ENCODE peak calls at places on chromosomes 1 and 21, in eight cellular contexts. Q, J, A, N, X, Z, V and O are unnamed samples. For H3K4me1, the result is how much of the 10 kb centered on the place peaks cover.

GRCh38 chr1:83815348-83815747 is 183.6 kb downstream of the TTLL7 start:
- ATAC-seq in Q (peak), J (no peak), A (peak), N (no peak), X (no peak), Z (no peak), V (no peak), O (no peak)

GRCh38 chr1:180428782-180429695 is 73.3 kb downstream of the ACBD6 start:
- ATAC-seq in Q (no peak), J (no peak), A (no peak), N (no peak), X (no peak), Z (no peak), V (no peak), O (no peak)

GRCh38 chr1:205030916-205031315 is 12.1 kb upstream of the CNTN2 start:
- ATAC-seq in Q (no peak), J (no peak), A (no peak), N (no peak), X (no peak), Z (no peak), V (no peak), O (no peak)

GRCh38 chr1:99282536-99282935 is 18.2 kb downstream of the PLPPR4 start:
- ATAC-seq in Q (no peak), J (no peak), A (no peak), N (no peak), X (no peak), Z (no peak), V (no peak), O (no peak)

GRCh38 chr1:10665226-10665625 is 131.2 kb downstream of the CASZ1 start:
- ATAC-seq in Q (no peak), J (no peak), A (no peak), N (no peak), X (no peak), Z (no peak), V (no peak), O (no peak)

GRCh38 chr1:171501305-171502021 is 16.1 kb downstream of the PRRC2C start:
- ATAC-seq in Q (no peak), J (no peak), A (no peak), N (no peak), X (no peak), Z (no peak), V (no peak), O (no peak)

GRCh38 chr1:205073511-205073910 is 10.7 kb downstream of the TMEM81 start:
- ATAC-seq in Q (no peak), J (no peak), A (no peak), N (no peak), X (no peak), Z (no peak), V (no peak), O (no peak)

GRCh38 chr1:197093226-197093887 is 26.3 kb upstream of the F13B start:
- ATAC-seq in Q (no peak), J (no peak), A (no peak), N (no peak), X (no peak), Z (no peak), V (no peak), O (no peak)

GRCh38 chr1:7039590-7039989 is 254.3 kb downstream of the CAMTA1 start:
- ATAC-seq in Q (no peak), J (no peak), A (no peak), N (no peak), X (no peak), Z (no peak), V (no peak), O (no peak)

GRCh38 chr21:25888711-25889110 is 153.9 kb downstream of the GABPA start:
- ATAC-seq in Q (no peak), J (no peak), A (no peak), N (no peak), X (no peak), Z (no peak), V (peak), O (no peak)

GRCh38 chr1:4180066-4180735 is 280.1 kb upstream of the C1orf174 start:
- ATAC-seq in Q (no peak), J (no peak), A (no peak), N (no peak), X (no peak), Z (no peak), V (no peak), O (no peak)

GRCh38 chr1:84425145-84425876 is 27.0 kb downstream of the DNASE2B start:
- ATAC-seq in Q (no peak), J (no peak), A (no peak), N (no peak), X (no peak), Z (no peak), V (no peak), O (no peak)

GRCh38 chr21:37368536-37369279 is 2.1 kb downstream of the DYRK1A start:
- ATAC-seq in Q (no peak), J (no peak), A (no peak), N (no peak), X (no peak), Z (no peak), V (no peak), O (no peak)

GRCh38 chr21:36534656-36535055 is 54.7 kb upstream of the CLDN14 start:
- ATAC-seq in Q (no peak), J (no peak), A (no peak), N (no peak), X (no peak), Z (no peak), V (no peak), O (no peak)

GRCh38 chr1:9112961-9113880 is 15.7 kb downstream of the GPR157 start:
- ATAC-seq in Q (no peak), J (no peak), A (peak), N (no peak), X (no peak), Z (peak), V (peak), O (no peak)

GRCh38 chr1:165917166-165917565 is 89.8 kb downstream of the UCK2 start:
- ATAC-seq in Q (no peak), J (no peak), A (no peak), N (no peak), X (no peak), Z (no peak), V (no peak), O (no peak)
- TF ChIP-seq POLR2A in Q (no peak), J (no peak), A (no peak), N (no peak), X (no peak), Z (no peak), V (no peak), O (no peak)

GRCh38 chr1:172966844-172967540 is 83.7 kb downstream of the TNFSF18 start:
- ATAC-seq in Q (no peak), J (no peak), A (no peak), N (no peak), X (no peak), Z (no peak), V (no peak), O (no peak)
- H3K4me1 ChIP-seq in Q (under half), J (under half), A (under half), N (under half), X (under half), Z (half or more), V (under half), O (under half)

GRCh38 chr1:64019818-64020217 is 183.6 kb upstream of the UBE2U start:
- ATAC-seq in Q (peak), J (peak), A (no peak), N (no peak), X (no peak), Z (no peak), V (no peak), O (peak)
- TF ChIP-seq POLR2A in Q (no peak), J (no peak), A (no peak), N (no peak), X (no peak), Z (no peak), V (no peak), O (no peak)

DNA sequence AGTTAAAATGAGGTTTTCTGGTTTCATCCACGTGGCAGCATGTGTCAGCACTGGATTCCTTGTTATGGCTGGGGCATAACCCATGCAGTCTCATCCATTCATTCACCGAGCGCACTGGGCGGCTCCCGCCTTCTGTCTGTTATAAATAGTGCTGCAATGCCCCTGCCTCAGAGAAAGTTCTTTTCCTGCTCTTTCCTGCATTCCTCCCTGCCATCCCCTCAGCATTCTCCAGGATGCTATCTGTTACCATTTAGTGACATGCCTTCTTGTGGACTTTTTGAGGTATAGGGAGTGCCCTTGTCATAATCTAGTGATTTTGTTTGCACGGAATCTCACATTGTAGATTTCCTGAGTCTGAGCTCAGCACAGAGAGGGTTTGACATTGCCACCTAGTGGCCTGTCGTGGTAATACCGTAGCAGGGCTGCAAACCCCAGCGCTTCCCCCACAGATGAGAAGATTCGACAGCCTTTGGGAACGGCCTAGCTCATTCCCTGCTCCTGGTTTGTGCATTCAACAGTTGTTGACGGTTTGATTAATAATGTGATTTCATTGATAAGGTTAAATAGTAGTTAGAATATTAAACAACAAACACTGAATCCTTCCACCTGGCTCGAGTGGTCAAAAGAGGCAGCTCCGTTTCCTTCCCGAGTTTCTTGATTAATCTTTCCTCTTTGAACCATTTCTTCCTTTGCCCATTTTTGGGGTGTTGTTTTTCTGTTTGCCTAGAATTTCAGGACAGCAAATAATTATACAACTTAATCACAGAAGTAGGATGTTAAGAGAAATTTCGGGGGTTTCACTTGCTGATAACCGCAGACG is 46.3 kb downstream of the UMODL1 start:
- ATAC-seq in Q (peak), J (peak), A (peak), N (peak), X (peak), Z (peak), V (peak), O (peak)
- H3K4me1 ChIP-seq in Q (under half), J (under half), A (under half), N (under half), X (under half), Z (under half), V (half or more), O (under half)

GRCh38 chr1:201720522-201720844 is 108.5 kb upstream of the IPO9 start:
- ATAC-seq in Q (no peak), J (no peak), A (no peak), N (no peak), X (no peak), Z (no peak), V (no peak), O (no peak)

GRCh38 chr1:201726700-201727099 is 102.3 kb upstream of the IPO9 start:
- ATAC-seq in Q (no peak), J (no peak), A (no peak), N (no peak), X (no peak), Z (no peak), V (no peak), O (no peak)

GRCh38 chr1:201721131-201722049 is 107.6 kb upstream of the IPO9 start:
- ATAC-seq in Q (no peak), J (no peak), A (no peak), N (no peak), X (no peak), Z (no peak), V (no peak), O (peak)

GRCh38 chr1:201724760-201725105 is 104.2 kb upstream of the IPO9 start:
- ATAC-seq in Q (no peak), J (peak), A (peak), N (no peak), X (no peak), Z (no peak), V (no peak), O (no peak)

GRCh38 chr1:201724039-201724759 is 104.8 kb upstream of the IPO9 start:
- ATAC-seq in Q (no peak), J (peak), A (no peak), N (no peak), X (peak), Z (no peak), V (no peak), O (no peak)
- TF ChIP-seq POLR2A in Q (no peak), J (no peak), A (no peak), N (no peak), X (no peak), Z (no peak), V (no peak), O (no peak)

DNA sequence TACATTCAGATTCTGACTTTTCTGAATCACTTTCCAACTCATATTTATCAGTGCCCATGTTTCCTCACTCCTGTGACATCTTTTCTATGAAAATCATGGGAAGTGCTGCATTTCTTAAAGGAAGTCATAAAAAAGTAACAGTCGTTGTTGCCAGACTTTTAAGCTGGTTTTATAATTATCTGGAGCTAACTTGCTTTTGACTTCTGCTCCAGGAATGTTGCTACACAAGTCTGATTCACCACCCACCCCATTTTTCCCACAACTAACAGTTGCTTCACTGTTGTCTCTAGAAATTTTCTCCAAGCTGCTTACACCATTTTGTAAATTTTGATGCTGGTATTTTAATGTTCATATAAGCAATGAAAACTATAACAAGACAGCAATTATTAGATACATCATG is 12.2 kb downstream of the FCRLB start:
- ATAC-seq in Q (no peak), J (peak), A (peak), N (no peak), X (no peak), Z (no peak), V (no peak), O (no peak)
- H3K4me1 ChIP-seq in Q (under half), J (under half), A (under half), N (under half), X (under half), Z (under half), V (under half), O (under half)

DNA sequence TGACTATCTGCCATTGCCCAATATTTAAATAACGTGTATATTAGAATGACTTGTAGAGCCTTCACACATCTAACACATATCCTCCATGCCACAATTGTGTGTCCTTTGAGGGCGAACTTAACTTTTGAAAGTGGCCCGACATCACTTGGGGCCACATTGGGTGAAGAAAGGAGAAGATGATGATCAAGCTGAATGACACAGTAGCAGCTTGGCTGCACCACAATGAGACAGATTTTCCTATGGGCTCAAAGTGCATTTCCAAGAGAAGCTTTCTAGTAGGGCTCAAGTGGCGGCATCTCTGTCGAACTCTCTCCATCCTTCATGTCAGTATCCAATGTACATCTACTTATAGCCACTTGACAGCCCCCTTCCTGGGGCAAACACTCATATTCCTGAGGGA is 3.7 kb upstream of the BGLAP start:
- ATAC-seq in Q (no peak), J (no peak), A (no peak), N (no peak), X (no peak), Z (no peak), V (no peak), O (no peak)
- TF ChIP-seq POLR2A in Q (no peak), J (no peak), A (no peak), N (no peak), X (no peak), Z (no peak), V (no peak), O (no peak)

GRCh38 chr21:45412491-45412890 is 7.5 kb downstream of the COL18A1 start:
- ATAC-seq in Q (no peak), J (no peak), A (no peak), N (no peak), X (no peak), Z (no peak), V (no peak), O (no peak)
- H3K4me1 ChIP-seq in Q (half or more), J (under half), A (under half), N (under half), X (under half), Z (under half), V (half or more), O (under half)

GRCh38 chr1:26993237-26994019 is at the start of gene TRNP1:
- ATAC-seq in Q (peak), J (peak), A (peak), N (peak), X (peak), Z (peak), V (peak), O (peak)
- TF ChIP-seq POLR2A in Q (peak), J (peak), A (peak), N (peak), X (peak), Z (peak), V (peak), O (peak)